ENCODE peak calls at places on chromosomes 6 and 20, in four cellular contexts. V is stimulated activated CD4-positive, alpha-beta T cell treated with anti-CD3 and anti-CD28 coated beads, TNF-alpha, amount 100 ng/mL, for 1 hour; B is foreskin melanocyte; A is GM03348. S is an unnamed sample.

GRCh38 chr20:7038029-7038428 is 270.5 kb downstream of the BMP2 start:
- DNase-seq in V (no peak), B (no peak), A (peak), S (no peak)

GRCh38 chr20:46994341-46994740 is 99.7 kb downstream of the EYA2 start:
- DNase-seq in V (no peak), B (no peak), A (no peak), S (no peak)

GRCh38 chr20:56957737-56958553 is 308.5 kb downstream of the BMP7 start:
- DNase-seq in V (no peak), B (no peak), A (no peak), S (no peak)

GRCh38 chr20:59159822-59160740 is 3.5 kb upstream of the ZNF831 start:
- DNase-seq in V (no peak), B (no peak), A (no peak), S (no peak)

GRCh38 chr6:81624443-81624842 is 128.0 kb downstream of the TENT5A start:
- DNase-seq in V (no peak), B (no peak), A (no peak), S (no peak)

GRCh38 chr20:32227316-32227715 is 19.6 kb downstream of the POFUT1 start:
- DNase-seq in V (no peak), B (no peak), A (no peak), S (no peak)

GRCh38 chr6:37807656-37808055 is 11.9 kb upstream of the ZFAND3 start:
- DNase-seq in V (no peak), B (no peak), A (peak), S (no peak)

GRCh38 chr6:120211955-120212792 is 862.6 kb upstream of the MAN1A1 start:
- DNase-seq in V (no peak), B (no peak), A (no peak), S (no peak)

GRCh38 chr20:35768731-35769664 is 2.8 kb upstream of the PHF20 start:
- DNase-seq in V (no peak), B (peak), A (peak), S (peak)

GRCh38 chr6:108157972-108158441 is 7.8 kb upstream of the NR2E1 start:
- DNase-seq in V (no peak), B (no peak), A (no peak), S (no peak)

GRCh38 chr6:83633149-83633548 is 75.8 kb downstream of the SNAP91 start:
- DNase-seq in V (no peak), B (no peak), A (no peak), S (no peak)

GRCh38 chr6:147005499-147005898 is 198.7 kb upstream of the STXBP5 start:
- DNase-seq in V (no peak), B (no peak), A (no peak), S (no peak)

GRCh38 chr20:3446779-3447178 is 24.0 kb upstream of the ATRN start:
- DNase-seq in V (no peak), B (no peak), A (no peak), S (no peak)

GRCh38 chr6:167827588-167828324 is 1.0 kb downstream of the AFDN start:
- DNase-seq in V (no peak), B (peak), A (peak), S (peak)

GRCh38 chr20:51163996-51164600 is 141.2 kb upstream of the KCNG1 start:
- DNase-seq in V (no peak), B (no peak), A (no peak), S (no peak)

GRCh38 chr20:63061051-63061531 is 54.3 kb upstream of the BHLHE23 start:
- DNase-seq in V (no peak), B (no peak), A (no peak), S (no peak)

GRCh38 chr20:276620-277495 is 13.7 kb downstream of the C20orf96 start:
- DNase-seq in V (no peak), B (no peak), A (no peak), S (no peak)

GRCh38 chr6:14029605-14030004 is 88.0 kb upstream of the CD83 start:
- DNase-seq in V (no peak), B (no peak), A (no peak), S (no peak)

GRCh38 chr6:88246654-88247053 is 80.5 kb upstream of the CNR1 start:
- DNase-seq in V (no peak), B (no peak), A (no peak), S (no peak)

GRCh38 chr20:34190679-34191090 is 50.5 kb upstream of the ASIP start:
- DNase-seq in V (peak), B (peak), A (peak), S (peak)

GRCh38 chr6:100461273-100461919 is 3.3 kb downstream of the SIM1 start:
- DNase-seq in V (no peak), B (no peak), A (peak), S (no peak)

GRCh38 chr6:136779682-136780081 is 12.6 kb downstream of the MAP3K5 start:
- DNase-seq in V (no peak), B (no peak), A (no peak), S (no peak)

GRCh38 chr6:129215246-129215645 is 332.3 kb downstream of the LAMA2 start:
- DNase-seq in V (no peak), B (no peak), A (no peak), S (no peak)

GRCh38 chr6:26537846-26538571 is at the start of gene HMGN4:
- DNase-seq in V (peak), B (peak), A (peak), S (peak)

GRCh38 chr20:16119909-16120308 is 453.3 kb downstream of the KIF16B start:
- DNase-seq in V (no peak), B (no peak), A (no peak), S (no peak)

GRCh38 chr6:64280569-64280968 is 645.0 kb downstream of the PHF3 start:
- DNase-seq in V (no peak), B (peak), A (peak), S (peak)

GRCh38 chr6:13006578-13007300 is 290.2 kb downstream of the PHACTR1 start:
- DNase-seq in V (no peak), B (no peak), A (no peak), S (no peak)

GRCh38 chr6:105161411-105161810 is 18.4 kb downstream of the POPDC3 start:
- DNase-seq in V (no peak), B (no peak), A (no peak), S (no peak)